ENCODE peak calls at places on chromosomes 7 and 10, in four cellular contexts. P, G, D and A are unnamed samples.

GRCh38 chr7:80334185-80334584 is 177.7 kb downstream of the GNAT3 start:
- DNase-seq in G (no peak), D (no peak), P (no peak), A (no peak)

GRCh38 chr7:71637578-71637977 is 505.6 kb downstream of the GALNT17 start:
- DNase-seq in P (no peak), G (peak; percentile 49), D (no peak), A (no peak)

GRCh38 chr10:99084161-99084560 is 151.5 kb downstream of the HPSE2 start:
- DNase-seq in G (no peak), D (no peak), P (no peak), A (no peak)

GRCh38 chr7:40437936-40438634 is 303.3 kb downstream of the SUGCT start:
- DNase-seq in D (no peak), P (no peak), G (peak; percentile 51), A (no peak)

GRCh38 chr10:121240011-121240410 is 358.2 kb downstream of the FGFR2 start:
- DNase-seq in D (no peak), P (no peak), G (no peak), A (no peak)

GRCh38 chr10:16777473-16778370 is 39.5 kb downstream of the RSU1 start:
- DNase-seq in G (peak; percentile 69), P (no peak), D (no peak), A (no peak)

GRCh38 chr10:34370121-34370520 is 445.0 kb downstream of the PARD3 start:
- DNase-seq in P (no peak), G (no peak), D (no peak), A (no peak)

GRCh38 chr10:125633517-125633999 is 49.4 kb downstream of the TEX36 start:
- DNase-seq in G (no peak), P (no peak), D (no peak), A (no peak)

GRCh38 chr10:17425584-17426262 is 28.7 kb downstream of the ST8SIA6 start:
- DNase-seq in G (no peak), P (no peak), D (no peak), A (no peak)

GRCh38 chr10:78211476-78212110 is 177.9 kb downstream of the RPS24 start:
- DNase-seq in D (no peak), P (no peak), G (peak; percentile 79), A (no peak)

GRCh38 chr10:73060738-73061635 is 35.7 kb downstream of the P4HA1 start:
- DNase-seq in D (no peak), G (peak; percentile 48), P (no peak), A (no peak)

GRCh38 chr10:7438196-7438986 is 27.6 kb upstream of the SFMBT2 start:
- DNase-seq in D (no peak), G (no peak), P (no peak), A (no peak)

GRCh38 chr7:2018786-2019692 is 213.7 kb downstream of the MAD1L1 start:
- DNase-seq in G (peak; percentile 95), P (peak; percentile 84), D (peak; percentile 69), A (no peak)

GRCh38 chr7:64046041-64046389 is 781 bp downstream of the ZNF727 start:
- DNase-seq in D (no peak), G (no peak), P (no peak), A (no peak)

GRCh38 chr10:24642921-24643678 is 80.6 kb downstream of the ARHGAP21 start:
- DNase-seq in G (peak; percentile 90), D (no peak), P (no peak), A (no peak)

GRCh38 chr10:51074238-51075028 is at the start of gene PRKG1:
- DNase-seq in G (peak; percentile 89), D (peak; percentile 88), P (peak; percentile 91), A (peak; percentile 91)

GRCh38 chr10:59808896-59809643 is 55.8 kb upstream of the MRLN start:
- DNase-seq in P (no peak), G (peak; percentile 64), D (peak; percentile 87), A (no peak)

GRCh38 chr10:50622497-50623298 is 1.1 kb downstream of the SGMS1 start:
- DNase-seq in G (peak; percentile 80), P (peak; percentile 83), D (peak; percentile 77), A (no peak)

GRCh38 chr10:133526957-133527588 is at the start of gene CYP2E1:
- DNase-seq in G (no peak), D (no peak), P (no peak), A (no peak)
- H3K4me3 ChIP-seq in G (peak within 1 kb of the TSS; percentile 54), D (peak within 1 kb of the TSS; percentile 52), P (peak within 1 kb of the TSS; percentile 40), A (no peak within 1 kb of the TSS)

DNA sequence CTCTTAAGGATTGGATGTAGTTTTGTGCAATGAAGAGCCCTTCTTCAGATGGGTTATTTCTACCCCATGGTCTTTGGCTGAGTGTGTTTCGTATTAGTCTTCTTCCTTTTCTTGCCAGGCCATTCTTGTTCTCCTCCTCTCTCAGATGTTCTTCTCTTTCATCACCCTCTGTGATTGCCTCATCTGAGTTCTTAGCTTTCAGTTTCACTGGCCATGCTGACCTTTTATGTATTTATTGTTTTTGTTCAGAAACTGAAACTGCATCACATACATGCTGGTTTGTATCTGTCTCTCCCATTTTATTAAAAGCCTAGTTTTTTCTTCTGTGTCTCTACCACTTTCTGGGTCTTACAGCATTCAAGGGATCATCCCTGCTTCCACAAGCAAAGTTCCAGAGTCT is 21.7 kb upstream of the PCGF5 start:
- DNase-seq in D (no peak), P (no peak), G (peak; percentile 88), A (no peak)
- H3K4me1 ChIP-seq in D (peaks cover 7% of the 10 kb centered on the region), P (peaks cover 7% of the 10 kb centered on the region), G (peaks cover 43% of the 10 kb centered on the region), A (peaks cover 23% of the 10 kb centered on the region)

GRCh38 chr7:72924417-72924747 is 513 bp upstream of the POM121 start:
- DNase-seq in G (no peak), D (no peak), P (no peak), A (no peak)
- H3K36me3 ChIP-seq in G (peaks cover 35% of the 10 kb centered on the region), D (peaks cover 41% of the 10 kb centered on the region), P (peaks cover 32% of the 10 kb centered on the region), A (peaks cover 26% of the 10 kb centered on the region)

GRCh38 chr7:55563596-55564325 is 8.5 kb downstream of the VOPP1 start:
- DNase-seq in G (no peak), D (no peak), P (no peak), A (no peak)
- H3K4me3 ChIP-seq in G (no peak overlapping the region), D (no peak overlapping the region), P (no peak overlapping the region), A (no peak overlapping the region)